ENCODE peak calls at places on chromosomes 12 and 14, in six cellular contexts. G, D, E, W, I and X are unnamed samples.

GRCh38 chr12:72472350-72472749 is 200.2 kb downstream of the TRHDE start:
- DNase-seq in G (no peak), D (no peak), E (no peak), W (no peak), I (peak; percentile 2), X (no peak)

GRCh38 chr14:74637184-74637562 is 25.1 kb upstream of the LTBP2 start:
- DNase-seq in G (no peak), D (no peak), E (no peak), W (no peak), I (no peak), X (no peak)

GRCh38 chr12:60333461-60333860 is 737.6 kb downstream of the SLC16A7 start:
- DNase-seq in G (no peak), D (no peak), E (no peak), W (no peak), I (peak; percentile 71), X (no peak)

GRCh38 chr12:94109154-94109553 is 39.2 kb upstream of the PLXNC1 start:
- DNase-seq in G (no peak), D (no peak), E (no peak), W (peak; percentile 38), I (no peak), X (peak; percentile 29)

GRCh38 chr12:96766232-96766631 is 140.8 kb upstream of the NEDD1 start:
- DNase-seq in G (no peak), D (no peak), E (no peak), W (peak; percentile 5), I (no peak), X (no peak)

GRCh38 chr12:49198431-49199155 is 9.7 kb upstream of the TUBA1A start:
- DNase-seq in G (no peak), D (no peak), E (no peak), W (peak; percentile 92), I (peak; percentile 84), X (peak; percentile 87)

GRCh38 chr14:66708262-66708661 is 200.3 kb downstream of the GPHN start:
- DNase-seq in G (no peak), D (no peak), E (no peak), W (no peak), I (no peak), X (peak; percentile 39)

GRCh38 chr12:92155733-92156132 is 10.1 kb upstream of the BTG1 start:
- DNase-seq in G (no peak), D (no peak), E (no peak), W (no peak), I (no peak), X (no peak)

GRCh38 chr12:22228022-22228875 is 106.3 kb downstream of the ST8SIA1 start:
- DNase-seq in G (no peak), D (no peak), E (no peak), W (peak; percentile 55), I (no peak), X (no peak)

GRCh38 chr14:33949051-33950037 is 1.5 kb downstream of the EGLN3 start:
- DNase-seq in G (no peak), D (no peak), E (no peak), W (no peak), I (no peak), X (peak; percentile 17)

GRCh38 chr12:68281685-68282084 is 28.3 kb upstream of the IL22 start:
- DNase-seq in G (no peak), D (no peak), E (no peak), W (no peak), I (no peak), X (no peak)

GRCh38 chr12:25767613-25768012 is 190.9 kb upstream of the RASSF8 start:
- DNase-seq in G (no peak), D (no peak), E (no peak), W (peak; percentile 53), I (peak; percentile 79), X (no peak)
- TF ChIP-seq CTCF in G (no peak), D (no peak), E (no peak), W (no peak), I (no peak), X (no peak)

GRCh38 chr12:47997321-47997720 is 7.0 kb downstream of the COL2A1 start:
- DNase-seq in G (no peak), D (no peak), E (no peak), W (no peak), I (peak; percentile 90), X (no peak)
- H3K4me3 ChIP-seq in G (no peak overlapping the region), D (no peak overlapping the region), E (no peak overlapping the region), W (no peak overlapping the region), I (no peak overlapping the region), X (no peak overlapping the region)

GRCh38 chr14:30903285-30904124 is 29.1 kb downstream of the COCH start:
- DNase-seq in G (no peak), D (no peak), E (no peak), W (no peak), I (no peak), X (no peak)

GRCh38 chr14:30908826-30909225 is 34.5 kb downstream of the COCH start:
- DNase-seq in G (no peak), D (no peak), E (no peak), W (no peak), I (no peak), X (no peak)

GRCh38 chr14:30907659-30908057 is 33.3 kb downstream of the COCH start:
- DNase-seq in G (no peak), D (no peak), E (no peak), W (no peak), I (no peak), X (no peak)

GRCh38 chr14:30906752-30907658 is 32.6 kb downstream of the COCH start:
- DNase-seq in G (peak; percentile 4), D (no peak), E (no peak), W (no peak), I (peak; percentile 53), X (peak; percentile 57)
- TF ChIP-seq CTCF in G (peak; percentile 19), D (peak; percentile 23), E (peak; percentile 34), W (peak; percentile 25), I (peak; percentile 76), X (peak; percentile 44)

DNA sequence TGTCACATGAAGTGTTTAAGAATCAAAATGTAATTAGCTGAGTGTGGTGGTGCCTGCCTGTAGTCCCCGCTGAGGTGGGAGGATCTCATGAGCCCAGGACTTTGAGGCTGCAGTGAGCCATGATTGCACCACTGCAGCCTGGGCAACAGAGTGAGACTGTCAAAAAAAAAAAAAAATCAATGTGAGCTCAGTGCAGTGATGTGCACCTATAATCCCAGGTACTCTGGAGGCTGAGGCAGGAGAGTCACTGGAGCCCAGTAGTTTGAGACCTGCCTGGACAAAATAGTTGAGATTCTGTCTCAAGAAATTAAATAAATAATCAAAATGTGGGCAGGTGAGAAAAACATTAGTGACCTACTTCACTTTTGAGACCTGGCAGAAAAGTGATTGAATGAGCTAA is 140.0 kb downstream of the MON2 start:
- DNase-seq in G (no peak), D (no peak), E (no peak), W (no peak), I (no peak), X (no peak)
- H3K4me3 ChIP-seq in G (no peak overlapping the region), D (no peak overlapping the region), E (no peak overlapping the region), W (no peak overlapping the region), I (no peak overlapping the region), X (no peak overlapping the region)

DNA sequence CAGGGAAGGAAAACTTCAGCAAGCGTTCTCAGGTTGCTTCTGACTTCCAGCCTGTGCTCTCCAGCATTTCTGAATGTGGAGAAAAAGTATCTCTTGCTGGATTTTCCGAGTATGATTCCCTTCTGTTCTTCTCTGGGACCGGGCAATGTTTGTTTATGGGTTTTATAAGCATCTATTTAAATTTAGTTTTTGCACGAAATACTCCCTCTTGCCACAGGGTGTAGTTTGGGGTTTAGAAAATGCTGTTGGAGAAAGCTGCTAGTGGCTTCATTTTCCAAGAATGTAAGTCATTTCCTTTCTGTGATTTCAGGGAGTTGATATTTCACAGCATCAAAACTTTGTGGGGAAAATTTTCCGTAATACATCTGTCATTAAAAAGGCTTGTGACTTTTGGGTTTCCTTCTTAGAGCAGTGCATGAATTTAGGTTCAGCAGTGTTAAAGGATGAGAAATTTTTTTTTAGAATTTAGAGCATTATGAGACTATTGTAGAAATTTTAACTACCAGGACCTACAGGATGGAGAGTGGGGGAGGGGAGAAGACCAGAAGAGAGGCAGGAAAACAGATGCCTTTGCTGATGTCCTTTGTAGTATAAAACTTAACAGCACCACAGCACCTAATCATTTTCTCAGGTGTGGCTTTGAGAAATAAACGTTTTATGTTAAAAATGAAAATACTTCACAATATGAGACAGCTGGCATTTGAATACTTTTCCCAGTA is 1.5 kb downstream of the FRMD6 start:
- DNase-seq in G (peak; percentile 54), D (no peak), E (peak; percentile 46), W (peak; percentile 88), I (peak; percentile 77), X (peak; percentile 91)
- TF ChIP-seq CTCF in G (peak; percentile 6), D (peak; percentile 31), E (peak; percentile 58), W (peak; percentile 63), I (peak; percentile 46), X (peak; percentile 66)

DNA sequence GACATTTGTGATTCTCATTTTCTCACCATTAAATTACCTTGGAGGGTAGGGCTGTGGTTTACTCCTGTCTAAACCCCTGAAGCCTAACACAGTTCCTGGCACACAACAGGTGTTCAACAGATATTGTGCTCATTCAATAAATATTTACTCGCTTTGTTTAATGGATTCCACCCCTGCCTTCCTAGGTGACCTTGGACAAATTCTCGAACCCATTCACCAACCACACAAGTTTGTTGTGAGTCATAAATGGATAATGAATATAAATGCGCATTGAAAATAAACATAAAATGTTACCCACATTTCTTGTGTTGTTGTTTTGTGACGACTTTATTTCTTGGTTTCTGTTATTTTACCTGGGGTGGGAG is 362 bp upstream of the TSFM start:
- DNase-seq in G (no peak), D (no peak), E (no peak), W (no peak), I (no peak), X (no peak)
- H3K4me3 ChIP-seq in G (peak overlapping the region; percentile 76), D (peak overlapping the region; percentile 95), E (no peak overlapping the region), W (no peak overlapping the region), I (peak overlapping the region; percentile 93), X (peak overlapping the region; percentile 99)

GRCh38 chr14:94407906-94408305 is 19.5 kb upstream of the SERPINA1 start:
- DNase-seq in G (no peak), D (no peak), E (no peak), W (peak; percentile 44), I (no peak), X (no peak)

GRCh38 chr14:94411638-94412037 is 23.2 kb upstream of the SERPINA1 start:
- DNase-seq in G (no peak), D (no peak), E (no peak), W (peak; percentile 20), I (no peak), X (no peak)

GRCh38 chr14:94408546-94409095 is 20.2 kb upstream of the SERPINA1 start:
- DNase-seq in G (no peak), D (no peak), E (no peak), W (peak; percentile 53), I (no peak), X (no peak)

DNA sequence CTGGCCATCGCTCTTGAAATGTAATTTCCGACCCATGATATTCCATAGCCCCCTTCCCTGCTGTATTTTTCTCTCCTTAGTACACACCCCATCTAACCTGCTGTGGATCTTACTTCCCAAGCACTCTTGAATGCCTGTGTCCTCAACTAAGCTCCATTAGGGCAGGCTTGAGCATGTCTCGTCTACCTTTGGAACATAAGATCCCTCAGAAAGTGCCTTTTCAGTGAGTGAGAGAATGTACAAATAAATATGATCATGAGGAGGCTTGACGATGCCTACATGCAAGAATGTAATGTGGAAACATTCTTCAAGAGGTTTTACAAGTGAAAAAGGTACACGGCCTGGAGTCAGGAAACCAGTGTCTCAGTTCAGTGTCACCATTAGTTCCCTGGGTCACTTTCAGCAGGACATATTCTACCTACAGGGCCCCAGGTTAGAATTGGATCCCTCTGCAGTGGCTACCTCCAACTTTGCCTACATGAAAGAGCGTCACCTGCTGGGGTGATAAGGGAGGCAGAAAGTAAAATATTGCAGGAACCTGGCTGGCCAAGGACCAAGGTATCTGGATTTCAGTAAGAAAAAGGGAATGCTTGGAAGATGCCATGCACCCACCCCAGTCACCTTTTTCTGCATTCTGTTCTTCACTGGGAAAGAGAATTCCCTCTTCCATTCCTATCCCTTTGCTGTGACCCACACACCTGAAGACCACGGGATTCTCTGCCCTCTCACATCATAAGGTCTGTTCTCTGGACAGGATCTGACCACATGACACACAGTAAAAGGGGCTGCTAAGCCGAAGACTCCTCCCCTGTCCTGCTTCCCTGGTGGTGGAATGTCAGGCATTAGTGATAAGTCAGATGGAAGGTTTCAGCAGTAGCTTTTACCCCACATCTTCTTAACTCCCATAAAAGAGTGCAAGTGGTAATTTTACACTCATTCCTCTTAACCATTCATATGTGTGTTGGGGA is 24.6 kb upstream of the SERPINA1 start:
- DNase-seq in G (no peak), D (no peak), E (no peak), W (no peak), I (peak; percentile 12), X (peak; percentile 35)
- TF ChIP-seq CTCF in G (peak; percentile 16), D (peak; percentile 38), E (peak; percentile 63), W (peak; percentile 36), I (peak; percentile 44), X (peak; percentile 64)